ENCODE peak calls at places on chromosome 10, in six cellular contexts. One of them, this sample, is unnamed.

GRCh38 chr10:6204063-6204340 is 1.3 kb downstream of the PFKFB3 start:
- DNase-seq in fibroblast of lung: no peak
- DNase-seq in stomach: peak
- DNase-seq in brain microvascular endothelial cell: no peak
- DNase-seq in fibroblast of mammary gland: no peak
- DNase-seq in AG04449: no peak
- DNase-seq in this sample: no peak

GRCh38 chr10:131885391-131886165 is 15.2 kb upstream of the PPP2R2D start:
- DNase-seq in fibroblast of lung: peak
- DNase-seq in stomach: peak
- DNase-seq in brain microvascular endothelial cell: peak
- DNase-seq in fibroblast of mammary gland: peak
- DNase-seq in AG04449: no peak
- DNase-seq in this sample: no peak

GRCh38 chr10:71769279-71769823 is 4.0 kb downstream of the VSIR start:
- DNase-seq in fibroblast of lung: no peak
- DNase-seq in stomach: no peak
- DNase-seq in brain microvascular endothelial cell: peak
- DNase-seq in fibroblast of mammary gland: peak
- DNase-seq in AG04449: no peak
- DNase-seq in this sample: no peak

GRCh38 chr10:63343476-63343875 is 122.3 kb downstream of the JMJD1C start:
- DNase-seq in fibroblast of lung: no peak
- DNase-seq in stomach: no peak
- DNase-seq in brain microvascular endothelial cell: no peak
- DNase-seq in fibroblast of mammary gland: no peak
- DNase-seq in AG04449: no peak
- DNase-seq in this sample: no peak

GRCh38 chr10:103545771-103546281 is 52.3 kb downstream of the NEURL1 start:
- DNase-seq in fibroblast of lung: no peak
- DNase-seq in stomach: peak
- DNase-seq in brain microvascular endothelial cell: no peak
- DNase-seq in fibroblast of mammary gland: no peak
- DNase-seq in AG04449: no peak
- DNase-seq in this sample: no peak

GRCh38 chr10:28387141-28387540 is 84.3 kb upstream of the MPP7 start:
- DNase-seq in fibroblast of lung: no peak
- DNase-seq in stomach: no peak
- DNase-seq in brain microvascular endothelial cell: no peak
- DNase-seq in fibroblast of mammary gland: no peak
- DNase-seq in AG04449: no peak
- DNase-seq in this sample: no peak

GRCh38 chr10:119391430-119392313 is 150.8 kb downstream of the RGS10 start:
- DNase-seq in fibroblast of lung: peak
- DNase-seq in stomach: no peak
- DNase-seq in brain microvascular endothelial cell: no peak
- DNase-seq in fibroblast of mammary gland: peak
- DNase-seq in AG04449: no peak
- DNase-seq in this sample: no peak

GRCh38 chr10:42932735-42933453 is 144.0 kb upstream of the RET start:
- DNase-seq in fibroblast of lung: no peak
- DNase-seq in stomach: no peak
- DNase-seq in brain microvascular endothelial cell: no peak
- DNase-seq in fibroblast of mammary gland: no peak
- DNase-seq in AG04449: no peak
- DNase-seq in this sample: no peak

GRCh38 chr10:47165711-47166404 is 134.1 kb upstream of the GDF10 start:
- DNase-seq in fibroblast of lung: peak
- DNase-seq in stomach: no peak
- DNase-seq in brain microvascular endothelial cell: peak
- DNase-seq in fibroblast of mammary gland: peak
- DNase-seq in AG04449: no peak
- DNase-seq in this sample: peak

GRCh38 chr10:29703276-29703675 is 68.5 kb upstream of the SVIL start:
- DNase-seq in fibroblast of lung: no peak
- DNase-seq in stomach: no peak
- DNase-seq in brain microvascular endothelial cell: no peak
- DNase-seq in fibroblast of mammary gland: no peak
- DNase-seq in AG04449: no peak
- DNase-seq in this sample: no peak

GRCh38 chr10:3783313-3783689 is 1.7 kb downstream of the KLF6 start:
- DNase-seq in fibroblast of lung: peak
- DNase-seq in stomach: peak
- DNase-seq in brain microvascular endothelial cell: peak
- DNase-seq in fibroblast of mammary gland: no peak
- DNase-seq in AG04449: no peak
- DNase-seq in this sample: no peak

GRCh38 chr10:20891338-20891714 is 5.8 kb downstream of the NEBL start:
- DNase-seq in fibroblast of lung: peak
- DNase-seq in stomach: no peak
- DNase-seq in brain microvascular endothelial cell: peak
- DNase-seq in fibroblast of mammary gland: peak
- DNase-seq in AG04449: no peak
- DNase-seq in this sample: peak
- H3K4me3 ChIP-seq in fibroblast of lung: no peak
- H3K4me3 ChIP-seq in stomach: no peak
- H3K4me3 ChIP-seq in brain microvascular endothelial cell: no peak
- H3K4me3 ChIP-seq in fibroblast of mammary gland: no peak
- H3K4me3 ChIP-seq in AG04449: no peak
- H3K4me3 ChIP-seq in this sample: no peak

GRCh38 chr10:33010132-33011037 is 52.4 kb upstream of the ITGB1 start:
- DNase-seq in fibroblast of lung: peak
- DNase-seq in stomach: no peak
- DNase-seq in brain microvascular endothelial cell: peak
- DNase-seq in fibroblast of mammary gland: peak
- DNase-seq in AG04449: no peak
- DNase-seq in this sample: peak

GRCh38 chr10:33009244-33010131 is 51.5 kb upstream of the ITGB1 start:
- DNase-seq in fibroblast of lung: no peak
- DNase-seq in stomach: no peak
- DNase-seq in brain microvascular endothelial cell: no peak
- DNase-seq in fibroblast of mammary gland: no peak
- DNase-seq in AG04449: no peak
- DNase-seq in this sample: no peak

GRCh38 chr10:33006342-33006887 is 48.4 kb upstream of the ITGB1 start:
- DNase-seq in fibroblast of lung: no peak
- DNase-seq in stomach: no peak
- DNase-seq in brain microvascular endothelial cell: no peak
- DNase-seq in fibroblast of mammary gland: no peak
- DNase-seq in AG04449: no peak
- DNase-seq in this sample: no peak

GRCh38 chr10:33005322-33006282 is 47.6 kb upstream of the ITGB1 start:
- DNase-seq in fibroblast of lung: peak
- DNase-seq in stomach: peak
- DNase-seq in brain microvascular endothelial cell: peak
- DNase-seq in fibroblast of mammary gland: peak
- DNase-seq in AG04449: peak
- DNase-seq in this sample: peak

DNA sequence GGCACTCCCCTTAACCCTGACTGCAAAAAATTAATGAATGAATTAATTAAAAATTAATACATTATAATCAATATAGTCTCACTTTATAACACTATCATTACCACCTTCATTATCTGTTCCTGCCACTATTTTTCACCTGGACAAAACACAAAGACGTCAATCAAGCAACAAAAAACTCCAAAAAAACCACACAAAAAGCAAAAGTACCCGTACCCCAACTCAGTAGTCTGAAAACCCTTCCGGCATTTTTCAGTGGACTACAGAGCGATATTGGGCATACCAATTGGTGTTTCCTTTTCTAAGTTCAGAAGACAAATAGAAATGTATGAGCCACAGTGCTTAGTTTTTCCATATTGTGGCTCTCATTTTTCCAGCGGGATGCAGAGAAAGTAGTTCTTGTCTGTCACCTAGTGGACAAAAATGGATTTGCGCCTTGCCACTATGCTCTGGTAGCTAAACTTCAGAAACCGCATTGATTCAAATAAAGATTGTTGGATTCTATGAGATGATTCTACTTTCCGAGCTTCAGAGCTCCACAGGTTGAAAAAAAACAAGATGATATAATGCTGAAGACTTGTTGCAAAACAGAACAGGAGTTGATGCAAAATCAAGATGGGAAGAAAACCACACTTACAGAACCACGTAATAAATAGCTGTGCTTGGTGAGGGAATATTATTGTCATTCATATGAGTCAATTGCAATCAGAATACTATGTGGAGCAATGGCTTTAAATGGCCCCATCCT is 50.6 kb upstream of the ITGB1 start:
- DNase-seq in fibroblast of lung: peak
- DNase-seq in stomach: peak
- DNase-seq in brain microvascular endothelial cell: peak
- DNase-seq in fibroblast of mammary gland: peak
- DNase-seq in AG04449: peak
- DNase-seq in this sample: peak
- H3K4me3 ChIP-seq in fibroblast of lung: no peak
- H3K4me3 ChIP-seq in stomach: no peak
- H3K4me3 ChIP-seq in brain microvascular endothelial cell: no peak
- H3K4me3 ChIP-seq in fibroblast of mammary gland: no peak
- H3K4me3 ChIP-seq in AG04449: no peak
- H3K4me3 ChIP-seq in this sample: no peak

DNA sequence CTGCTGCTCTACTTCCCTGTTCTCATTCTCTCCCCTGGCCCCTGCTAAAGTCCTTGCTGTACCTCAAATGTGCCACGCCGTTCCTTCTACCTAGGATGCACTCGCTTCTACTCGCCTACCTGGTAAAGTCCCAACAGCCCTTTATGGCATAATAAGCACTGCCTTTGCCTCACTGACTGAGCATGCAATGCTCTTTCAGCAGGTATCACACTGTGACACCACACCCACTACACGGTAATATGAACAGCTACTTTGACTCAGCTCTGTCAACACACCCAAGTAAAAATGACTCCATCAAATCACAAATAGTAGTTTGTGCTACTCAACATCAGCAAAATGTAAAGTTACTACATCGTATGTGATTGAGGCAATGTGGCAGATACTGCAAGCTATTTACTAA is 37.6 kb downstream of the FAM204A start:
- DNase-seq in fibroblast of lung: no peak
- DNase-seq in stomach: no peak
- DNase-seq in brain microvascular endothelial cell: no peak
- DNase-seq in fibroblast of mammary gland: no peak
- DNase-seq in AG04449: no peak
- DNase-seq in this sample: no peak
- H3K4me3 ChIP-seq in fibroblast of lung: no peak
- H3K4me3 ChIP-seq in stomach: no peak
- H3K4me3 ChIP-seq in brain microvascular endothelial cell: no peak
- H3K4me3 ChIP-seq in fibroblast of mammary gland: no peak
- H3K4me3 ChIP-seq in AG04449: no peak
- H3K4me3 ChIP-seq in this sample: no peak

GRCh38 chr10:12510566-12510965 is 161.2 kb downstream of the CAMK1D start:
- DNase-seq in fibroblast of lung: no peak
- DNase-seq in stomach: no peak
- DNase-seq in brain microvascular endothelial cell: peak
- DNase-seq in fibroblast of mammary gland: no peak
- DNase-seq in AG04449: no peak
- DNase-seq in this sample: no peak
- H3K4me3 ChIP-seq in fibroblast of lung: no peak
- H3K4me3 ChIP-seq in stomach: no peak
- H3K4me3 ChIP-seq in brain microvascular endothelial cell: peak
- H3K4me3 ChIP-seq in fibroblast of mammary gland: no peak
- H3K4me3 ChIP-seq in AG04449: no peak
- H3K4me3 ChIP-seq in this sample: no peak

GRCh38 chr10:88986549-88987242 is 3.9 kb upstream of the FAS start:
- DNase-seq in fibroblast of lung: peak
- DNase-seq in stomach: peak
- DNase-seq in brain microvascular endothelial cell: peak
- DNase-seq in fibroblast of mammary gland: peak
- DNase-seq in AG04449: no peak
- DNase-seq in this sample: no peak
- H3K4me3 ChIP-seq in fibroblast of lung: no peak
- H3K4me3 ChIP-seq in stomach: no peak
- H3K4me3 ChIP-seq in brain microvascular endothelial cell: no peak
- H3K4me3 ChIP-seq in fibroblast of mammary gland: no peak
- H3K4me3 ChIP-seq in AG04449: no peak
- H3K4me3 ChIP-seq in this sample: no peak

DNA sequence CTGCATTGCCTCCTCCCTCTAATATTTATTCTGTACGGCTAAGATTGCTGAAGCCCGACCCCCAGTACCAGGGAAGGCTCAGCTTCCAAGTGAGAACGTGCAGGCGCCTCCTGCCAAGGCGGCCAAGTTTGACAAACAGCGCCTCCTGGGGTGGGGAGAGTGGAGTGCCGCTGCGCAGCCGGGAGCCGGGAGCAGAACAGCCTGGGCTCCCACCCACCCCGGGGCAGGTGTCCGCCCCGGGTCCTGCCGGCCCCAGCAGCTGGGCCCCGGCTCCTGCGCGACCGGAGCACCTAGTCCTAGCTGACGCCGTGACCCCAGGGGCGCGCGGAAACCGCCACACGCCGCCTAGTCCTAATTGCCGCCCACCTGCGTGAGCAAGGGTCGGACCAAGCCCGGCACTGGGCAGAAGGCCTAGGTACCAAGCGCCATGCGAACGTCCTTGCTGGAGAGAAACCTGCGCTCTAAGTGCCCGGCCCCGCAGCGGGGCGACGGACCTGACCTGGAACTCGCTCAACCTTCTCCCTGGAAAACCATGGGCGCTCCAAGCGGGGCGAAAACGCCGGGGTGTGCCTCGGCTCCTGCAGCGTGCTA is 5.0 kb upstream of the EBF3 start:
- DNase-seq in fibroblast of lung: no peak
- DNase-seq in stomach: no peak
- DNase-seq in brain microvascular endothelial cell: peak
- DNase-seq in fibroblast of mammary gland: peak
- DNase-seq in AG04449: no peak
- DNase-seq in this sample: no peak
- H3K4me3 ChIP-seq in fibroblast of lung: no peak
- H3K4me3 ChIP-seq in stomach: no peak
- H3K4me3 ChIP-seq in brain microvascular endothelial cell: no peak
- H3K4me3 ChIP-seq in fibroblast of mammary gland: no peak
- H3K4me3 ChIP-seq in AG04449: no peak
- H3K4me3 ChIP-seq in this sample: peak

GRCh38 chr10:92591550-92592140 is 1.3 kb upstream of the KIF11 start:
- DNase-seq in fibroblast of lung: peak
- DNase-seq in stomach: peak
- DNase-seq in brain microvascular endothelial cell: peak
- DNase-seq in fibroblast of mammary gland: peak
- DNase-seq in AG04449: no peak
- DNase-seq in this sample: peak

GRCh38 chr10:92592761-92593552 is at the start of gene KIF11:
- DNase-seq in fibroblast of lung: peak
- DNase-seq in stomach: peak
- DNase-seq in brain microvascular endothelial cell: peak
- DNase-seq in fibroblast of mammary gland: peak
- DNase-seq in AG04449: peak
- DNase-seq in this sample: peak

GRCh38 chr10:92595505-92595904 is 2.6 kb downstream of the KIF11 start:
- DNase-seq in fibroblast of lung: no peak
- DNase-seq in stomach: no peak
- DNase-seq in brain microvascular endothelial cell: no peak
- DNase-seq in fibroblast of mammary gland: no peak
- DNase-seq in AG04449: no peak
- DNase-seq in this sample: no peak

GRCh38 chr10:92593553-92594046 is 670 bp downstream of the KIF11 start:
- DNase-seq in fibroblast of lung: no peak
- DNase-seq in stomach: no peak
- DNase-seq in brain microvascular endothelial cell: no peak
- DNase-seq in fibroblast of mammary gland: no peak
- DNase-seq in AG04449: no peak
- DNase-seq in this sample: no peak

GRCh38 chr10:92594194-92594593 is 1.3 kb downstream of the KIF11 start:
- DNase-seq in fibroblast of lung: no peak
- DNase-seq in stomach: no peak
- DNase-seq in brain microvascular endothelial cell: no peak
- DNase-seq in fibroblast of mammary gland: no peak
- DNase-seq in AG04449: no peak
- DNase-seq in this sample: no peak
- H3K4me3 ChIP-seq in fibroblast of lung: peak
- H3K4me3 ChIP-seq in stomach: peak
- H3K4me3 ChIP-seq in brain microvascular endothelial cell: peak
- H3K4me3 ChIP-seq in fibroblast of mammary gland: peak
- H3K4me3 ChIP-seq in AG04449: peak
- H3K4me3 ChIP-seq in this sample: peak

This sample was measured in skeletal muscle cell.